ENCODE peak calls at places on chromosomes 13 and 19, in four cellular contexts. C is upper lobe of right lung, Z is uterus, U is ascending aorta. S is an unnamed sample.

GRCh38 chr13:22114630-22115311 is 443.9 kb downstream of the FGF9 start:
- DNase-seq in C (no peak), Z (no peak), U (no peak), S (no peak)

GRCh38 chr19:20321139-20321656 is 154.2 kb downstream of the ZNF486 start:
- DNase-seq in C (no peak), Z (no peak), U (no peak), S (no peak)

GRCh38 chr13:74768521-74769090 is 634.4 kb upstream of the KLF12 start:
- DNase-seq in C (no peak), Z (no peak), U (no peak), S (no peak)

GRCh38 chr19:43505941-43506340 is 1.4 kb upstream of the PHLDB3 start:
- DNase-seq in C (no peak), Z (no peak), U (no peak), S (no peak)

GRCh38 chr19:30662211-30662861 is 290.2 kb downstream of the ZNF536 start:
- DNase-seq in C (no peak), Z (no peak), U (no peak), S (no peak)

GRCh38 chr19:16442386-16443276 is 29.1 kb downstream of the EPS15L1 start:
- DNase-seq in C (no peak), Z (peak; percentile 42), U (no peak), S (no peak)

GRCh38 chr19:6100284-6100915 is 9.9 kb downstream of the RFX2 start:
- DNase-seq in C (peak; percentile 70), Z (no peak), U (no peak), S (no peak)

GRCh38 chr19:7088999-7089398 is 19.5 kb downstream of the ZNF557 start:
- DNase-seq in C (no peak), Z (no peak), U (no peak), S (no peak)

GRCh38 chr19:2728783-2729387 is 7.7 kb upstream of the DIRAS1 start:
- DNase-seq in C (no peak), Z (no peak), U (no peak), S (no peak)

GRCh38 chr19:14368011-14368513 is 13.2 kb upstream of the ADGRE5 start:
- DNase-seq in C (no peak), Z (no peak), U (no peak), S (no peak)

GRCh38 chr19:3058009-3058820 is 4.1 kb downstream of the TLE5 start:
- DNase-seq in C (no peak), Z (no peak), U (no peak), S (no peak)

GRCh38 chr13:52846567-52847321 is 1.7 kb downstream of the PCDH8 start:
- DNase-seq in C (peak; percentile 73), Z (no peak), U (no peak), S (no peak)

GRCh38 chr13:79549355-79550106 is 68.6 kb downstream of the NDFIP2 start:
- DNase-seq in C (no peak), Z (no peak), U (no peak), S (no peak)
- H3K27ac ChIP-seq in C (no peak overlapping the region), Z (no peak overlapping the region), U (no peak overlapping the region), S (no peak overlapping the region)

GRCh38 chr13:60623131-60623530 is 226.1 kb downstream of the TDRD3 start:
- DNase-seq in C (no peak), Z (no peak), U (no peak), S (no peak)

GRCh38 chr13:60629158-60629557 is 232.1 kb downstream of the TDRD3 start:
- DNase-seq in C (no peak), Z (no peak), U (no peak), S (no peak)

DNA sequence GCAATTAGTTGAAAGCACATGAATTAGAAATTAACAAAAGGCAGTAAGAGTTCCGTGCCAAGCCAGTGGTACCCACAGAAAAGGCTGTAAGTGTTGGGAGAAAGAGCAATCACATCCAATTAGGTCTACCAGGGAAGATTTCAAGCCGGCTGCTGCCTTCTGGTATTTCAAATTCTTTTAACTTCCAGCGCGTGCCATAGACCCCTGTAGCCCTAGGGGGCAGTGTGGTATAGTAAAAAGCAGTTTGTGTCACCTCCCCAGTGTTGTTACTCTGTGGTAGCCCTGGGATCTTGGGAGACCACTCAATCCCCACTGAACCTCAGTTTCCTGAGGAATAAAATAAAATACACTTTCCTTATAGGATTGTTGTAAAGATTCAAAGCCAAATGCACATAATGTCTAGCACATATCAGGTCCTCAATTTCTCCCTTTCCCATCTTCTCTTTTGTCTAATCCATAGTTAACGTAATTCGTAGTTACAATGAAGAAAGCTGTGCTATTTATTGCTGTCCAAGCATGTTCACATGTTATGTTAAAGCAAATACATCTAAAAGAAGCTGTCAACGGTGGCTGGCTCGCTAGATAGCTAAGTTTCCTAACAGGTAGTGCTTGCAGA is 230.2 kb downstream of the TDRD3 start:
- DNase-seq in C (no peak), Z (no peak), U (no peak), S (no peak)
- TF ChIP-seq CTCF in C (peak; percentile 59), Z (peak; percentile 18), U (peak; percentile 43), S (peak; percentile 38)

GRCh38 chr19:10286803-10287737 is at the start of gene ICAM4:
- DNase-seq in C (peak; percentile 89), Z (peak; percentile 48), U (no peak), S (no peak)

GRCh38 chr19:10289836-10290438 is at the start of gene ICAM5:
- DNase-seq in C (no peak), Z (no peak), U (no peak), S (no peak)

GRCh38 chr19:10289167-10289835 is 451 bp upstream of the ICAM5 start:
- DNase-seq in C (peak; percentile 86), Z (no peak), U (no peak), S (no peak)

GRCh38 chr19:10290439-10290875 is 705 bp downstream of the ICAM5 start:
- DNase-seq in C (no peak), Z (no peak), U (no peak), S (no peak)

DNA sequence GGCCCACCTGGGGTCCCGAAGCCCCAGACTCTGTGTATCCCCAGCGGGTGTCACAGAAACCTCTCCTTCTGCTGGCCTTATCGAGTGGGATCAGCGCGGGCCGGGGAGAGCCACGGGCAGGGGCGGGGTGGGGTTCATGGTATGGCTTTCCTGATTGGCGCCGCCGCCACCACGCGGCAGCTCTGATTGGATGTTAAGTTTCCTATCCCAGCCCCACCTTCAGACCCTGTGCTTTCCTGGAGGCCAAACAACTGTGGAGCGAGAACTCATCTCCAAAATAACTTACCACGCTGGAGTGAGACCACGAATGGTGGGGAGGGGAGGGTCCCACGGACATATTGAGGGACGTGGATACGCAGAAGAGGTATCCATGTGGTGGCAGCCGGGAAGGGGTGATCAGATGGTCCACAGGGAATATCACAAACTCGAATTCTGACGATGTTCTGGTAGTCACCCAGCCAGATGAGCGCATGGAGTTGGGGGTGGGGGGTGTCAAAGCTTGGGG is 1.0 kb upstream of the ICAM5 start:
- DNase-seq in C (peak; percentile 79), Z (no peak), U (no peak), S (no peak)
- H3K4me1 ChIP-seq in C (peaks cover 82% of the 10 kb centered on the region), Z (peaks cover 31% of the 10 kb centered on the region), U (peaks cover 9% of the 10 kb centered on the region), S (no peaks in the 10 kb centered on the region)

DNA sequence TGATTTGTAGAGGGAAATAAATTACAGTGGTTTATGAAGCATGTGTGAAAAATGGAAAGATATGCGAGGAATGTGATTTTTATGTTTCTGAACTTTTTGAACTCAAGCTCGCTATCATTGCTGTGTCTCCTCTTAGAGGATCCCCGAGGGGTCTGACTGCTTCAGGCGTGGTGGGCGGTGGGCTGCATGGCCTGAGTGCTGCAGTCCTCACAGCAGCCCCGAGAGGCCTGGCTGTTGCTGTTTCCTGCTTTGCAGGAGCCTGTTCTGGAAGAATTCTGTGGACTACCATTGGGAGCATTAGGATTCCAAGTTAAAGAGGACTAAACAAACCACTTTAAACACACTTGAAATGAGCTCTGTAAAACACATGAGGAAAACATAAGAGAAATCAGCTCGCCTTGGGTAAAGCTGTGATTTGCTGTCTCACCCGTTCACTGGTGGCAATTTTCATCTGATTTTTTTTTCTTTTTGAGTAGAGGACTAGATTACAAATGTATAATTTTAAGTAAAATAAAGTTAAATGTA is 95.9 kb downstream of the ARHGEF7 start:
- DNase-seq in C (no peak), Z (no peak), U (no peak), S (no peak)
- H3K27ac ChIP-seq in C (no peak overlapping the region), Z (peak overlapping the region; percentile 47), U (peak overlapping the region; percentile 60), S (peak overlapping the region; percentile 15)

GRCh38 chr19:28632357-28633076 is 580.4 kb downstream of the UQCRFS1 start:
- DNase-seq in C (no peak), Z (no peak), U (no peak), S (no peak)
- TF ChIP-seq CTCF in C (no peak), Z (no peak), U (no peak), S (no peak)

GRCh38 chr13:100610399-100611347 is 22.1 kb upstream of the GGACT start:
- DNase-seq in C (no peak), Z (no peak), U (no peak), S (no peak)
- H3K4me1 ChIP-seq in C (no peaks in the 10 kb centered on the region), Z (no peaks in the 10 kb centered on the region), U (no peaks in the 10 kb centered on the region), S (no peaks in the 10 kb centered on the region)

GRCh38 chr13:34764246-34764645 is 177.8 kb upstream of the NBEA start:
- DNase-seq in C (no peak), Z (no peak), U (no peak), S (no peak)
- H3K27ac ChIP-seq in C (no peak overlapping the region), Z (peak overlapping the region; percentile 9), U (no peak overlapping the region), S (no peak overlapping the region)

DNA sequence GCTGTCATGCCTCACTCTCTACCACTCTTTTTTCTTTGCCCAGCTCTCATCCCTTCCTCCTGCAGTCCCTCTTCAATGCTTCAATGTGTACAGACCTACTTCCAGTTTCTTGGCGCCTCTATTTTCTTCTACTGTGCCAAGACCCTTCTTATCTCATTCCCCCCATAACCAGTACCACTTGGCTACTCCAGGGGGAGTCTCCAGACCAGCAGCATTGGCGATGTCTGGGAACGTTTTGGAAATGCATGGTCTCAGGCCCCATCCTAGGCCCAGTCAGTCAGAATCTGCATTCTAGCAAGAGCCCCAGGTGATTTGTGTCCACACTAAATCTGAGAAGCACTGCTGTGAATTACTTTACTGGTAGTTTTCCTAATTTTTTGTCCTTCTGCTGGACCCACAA is 198.2 kb downstream of the SLC7A1 start:
- DNase-seq in C (no peak), Z (no peak), U (no peak), S (no peak)
- TF ChIP-seq CTCF in C (no peak), Z (no peak), U (no peak), S (no peak)

S was measured in right atrium auricular region.